ENCODE peak calls at places on chromosome 11, in four cellular contexts. G is CD8-positive, alpha-beta T cell; S is prostate gland; P is psoas muscle. N is an unnamed sample.
A peak's percentile ranks its signal among the peaks of the same experiment; 100 is the strongest.

GRCh38 chr11:108340958-108341357 is 118.1 kb downstream of the ATM start:
- DNase-seq in G (no peak), S (peak; percentile 8), P (no peak), N (no peak)

GRCh38 chr11:77047007-77047927 is 13.1 kb downstream of the B3GNT6 start:
- DNase-seq in G (peak; percentile 64), S (peak; percentile 87), P (no peak), N (peak; percentile 91)

GRCh38 chr11:110059706-110060430 is 33.3 kb upstream of the ZC3H12C start:
- DNase-seq in G (no peak), S (no peak), P (no peak), N (no peak)

GRCh38 chr11:113531575-113532451 is 56.6 kb upstream of the DRD2 start:
- DNase-seq in G (no peak), S (no peak), P (no peak), N (no peak)

GRCh38 chr11:134516529-134516928 is 104.5 kb upstream of the B3GAT1 start:
- DNase-seq in G (no peak), S (no peak), P (peak; percentile 30), N (no peak)

GRCh38 chr11:68467446-68467845 is 6.9 kb downstream of the PPP6R3 start:
- DNase-seq in G (no peak), S (no peak), P (no peak), N (no peak)

GRCh38 chr11:43503417-43503816 is 144.7 kb downstream of the TTC17 start:
- DNase-seq in G (no peak), S (no peak), P (no peak), N (no peak)

GRCh38 chr11:1844221-1845094 is 5.7 kb downstream of the TNNI2 start:
- DNase-seq in G (peak; percentile 39), S (no peak), P (peak; percentile 83), N (no peak)

GRCh38 chr11:115290479-115291390 is 213.5 kb downstream of the CADM1 start:
- DNase-seq in G (no peak), S (no peak), P (no peak), N (no peak)

GRCh38 chr11:63343130-63343529 is 26.5 kb upstream of the SLC22A9 start:
- DNase-seq in G (no peak), S (no peak), P (no peak), N (no peak)

GRCh38 chr11:68354181-68354872 is 41.9 kb downstream of the LRP5 start:
- DNase-seq in G (no peak), S (peak; percentile 91), P (peak; percentile 90), N (no peak)

GRCh38 chr11:64359712-64360402 is 895 bp downstream of the RPS6KA4 start:
- DNase-seq in G (no peak), S (no peak), P (no peak), N (no peak)

GRCh38 chr11:14249121-14249963 is 109.6 kb downstream of the RRAS2 start:
- DNase-seq in G (peak; percentile 60), S (peak; percentile 38), P (peak; percentile 75), N (peak; percentile 50)

GRCh38 chr11:9601041-9601875 is 27.8 kb downstream of the WEE1 start:
- DNase-seq in G (peak; percentile 28), S (no peak), P (peak; percentile 74), N (no peak)

GRCh38 chr11:83540112-83540675 is 254.0 kb upstream of the CCDC90B start:
- DNase-seq in G (no peak), S (no peak), P (no peak), N (no peak)

GRCh38 chr11:16871368-16871767 is 132.9 kb downstream of the C11orf58 start:
- DNase-seq in G (no peak), S (no peak), P (no peak), N (no peak)

GRCh38 chr11:19511413-19512183 is 201.0 kb upstream of the NAV2 start:
- DNase-seq in G (no peak), S (no peak), P (peak; percentile 71), N (no peak)

GRCh38 chr11:114553642-114554041 is 6.0 kb downstream of the NXPE1 start:
- DNase-seq in G (no peak), S (no peak), P (no peak), N (no peak)

GRCh38 chr11:95092549-95093324 is 3.1 kb downstream of the ENDOD1 start:
- DNase-seq in G (no peak), S (no peak), P (peak; percentile 55), N (no peak)

GRCh38 chr11:7759010-7759409 is 37.7 kb downstream of the OR5P2 start:
- DNase-seq in G (no peak), S (no peak), P (no peak), N (no peak)

GRCh38 chr11:86292912-86293606 is 9.0 kb upstream of the HIKESHI start:
- DNase-seq in G (no peak), S (no peak), P (no peak), N (no peak)

GRCh38 chr11:10703544-10703943 is 10.0 kb upstream of the IRAG1 start:
- DNase-seq in G (no peak), S (no peak), P (no peak), N (no peak)

GRCh38 chr11:289706-290620 is 1.0 kb downstream of the PGGHG start:
- DNase-seq in G (no peak), S (no peak), P (peak; percentile 56), N (no peak)

GRCh38 chr11:72696866-72697428 is 22.7 kb upstream of the PDE2A start:
- DNase-seq in G (no peak), S (no peak), P (peak; percentile 88), N (no peak)

GRCh38 chr11:76236092-76237026 is 30.1 kb upstream of the WNT11 start:
- DNase-seq in G (peak; percentile 26), S (peak; percentile 50), P (no peak), N (no peak)

GRCh38 chr11:130638048-130638447 is 189.6 kb downstream of the ADAMTS15 start:
- DNase-seq in G (no peak), S (no peak), P (no peak), N (no peak)

GRCh38 chr11:111336582-111337256 is 38.4 kb downstream of the POU2AF3 start:
- DNase-seq in G (no peak), S (no peak), P (no peak), N (no peak)

GRCh38 chr11:45209904-45210699 is 63.7 kb downstream of the PRDM11 start:
- DNase-seq in G (no peak), S (peak; percentile 78), P (peak; percentile 94), N (no peak)

GRCh38 chr11:78290293-78291176 is 101.8 kb downstream of the USP35 start:
- DNase-seq in G (no peak), S (no peak), P (no peak), N (no peak)

GRCh38 chr11:628056-628455 is 1.1 kb upstream of the SCT start:
- DNase-seq in G (no peak), S (no peak), P (peak; percentile 56), N (no peak)

GRCh38 chr11:10654211-10655150 is 39.1 kb downstream of the IRAG1 start:
- DNase-seq in G (peak; percentile 17), S (no peak), P (no peak), N (peak; percentile 43)

GRCh38 chr11:88480217-88480616 is 142.7 kb upstream of the CTSC start:
- DNase-seq in G (no peak), S (no peak), P (no peak), N (no peak)

GRCh38 chr11:120137187-120137610 is 714 bp downstream of the TRIM29 start:
- DNase-seq in G (no peak), S (peak; percentile 8), P (no peak), N (no peak)

GRCh38 chr11:43830928-43831440 is 49.6 kb upstream of the ALKBH3 start:
- DNase-seq in G (peak; percentile 1), S (no peak), P (peak; percentile 59), N (no peak)

GRCh38 chr11:12289667-12290476 is 87.5 kb upstream of the PARVA start:
- DNase-seq in G (no peak), S (peak; percentile 3), P (no peak), N (no peak)

GRCh38 chr11:15607361-15608036 is 492.8 kb downstream of the INSC start:
- DNase-seq in G (no peak), S (no peak), P (no peak), N (no peak)

GRCh38 chr11:22723257-22723656 is 56.8 kb downstream of the GAS2 start:
- DNase-seq in G (no peak), S (no peak), P (no peak), N (no peak)

GRCh38 chr11:73851046-73851764 is 25.4 kb downstream of the COA4 start:
- DNase-seq in G (no peak), S (no peak), P (no peak), N (no peak)
- H3K27ac ChIP-seq in G (no peak overlapping the region), S (no peak overlapping the region), P (no peak overlapping the region), N (no peak overlapping the region)

GRCh38 chr11:118503216-118503615 is 24.1 kb upstream of the TTC36 start:
- DNase-seq in G (no peak), S (no peak), P (no peak), N (no peak)
- H3K36me3 ChIP-seq in G (peaks cover 80% of the 10 kb centered on the region), S (peaks cover 8% of the 10 kb centered on the region), P (peaks cover 24% of the 10 kb centered on the region), N (peaks cover 57% of the 10 kb centered on the region)

GRCh38 chr11:2893935-2894334 is 8.4 kb upstream of the CDKN1C start:
- DNase-seq in G (no peak), S (no peak), P (no peak), N (no peak)

GRCh38 chr11:2892215-2893020 is 6.8 kb upstream of the CDKN1C start:
- DNase-seq in G (peak; percentile 53), S (no peak), P (no peak), N (no peak)

GRCh38 chr11:2891291-2891690 is 5.7 kb upstream of the CDKN1C start:
- DNase-seq in G (no peak), S (no peak), P (peak; percentile 40), N (no peak)

GRCh38 chr11:2891901-2892214 is 6.3 kb upstream of the CDKN1C start:
- DNase-seq in G (no peak), S (no peak), P (no peak), N (no peak)

DNA sequence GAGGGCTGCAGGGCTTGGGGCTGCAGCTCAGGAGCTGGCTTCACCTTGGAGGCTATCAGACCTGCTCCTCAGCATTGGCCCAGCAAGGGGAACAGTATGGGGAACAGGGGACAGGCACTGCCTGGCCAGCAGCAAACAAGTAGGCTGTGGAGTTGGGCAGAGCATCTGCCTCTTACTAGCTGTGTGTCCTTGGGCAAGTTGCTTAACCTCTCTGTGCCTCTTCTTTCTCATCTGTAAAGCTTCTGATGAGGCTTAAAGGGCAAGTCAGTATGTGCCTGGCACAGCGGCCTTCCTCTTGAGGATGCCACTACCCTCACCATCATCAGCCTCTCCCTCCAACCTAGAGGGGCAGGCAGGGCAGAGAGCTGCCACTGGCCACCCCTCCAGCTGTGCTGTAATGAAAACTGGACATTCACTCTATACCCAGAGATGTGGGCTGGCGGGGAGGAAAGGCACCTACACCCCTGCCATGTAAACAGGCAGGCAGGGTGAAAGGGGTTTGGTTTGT is 7.5 kb upstream of the CDKN1C start:
- DNase-seq in G (no peak), S (no peak), P (no peak), N (no peak)
- H3K4me3 ChIP-seq in G (peak overlapping the region; percentile 48), S (no peak overlapping the region), P (peak overlapping the region; percentile 52), N (no peak overlapping the region)

GRCh38 chr11:35391922-35392813 is 27.2 kb downstream of the SLC1A2 start:
- DNase-seq in G (peak; percentile 80), S (peak; percentile 68), P (peak; percentile 88), N (peak; percentile 48)
- H3K27ac ChIP-seq in G (no peak overlapping the region), S (peak overlapping the region; percentile 84), P (no peak overlapping the region), N (no peak overlapping the region)

GRCh38 chr11:47375020-47375419 is 3.3 kb downstream of the SPI1 start:
- DNase-seq in G (no peak), S (no peak), P (no peak), N (no peak)
- H3K36me3 ChIP-seq in G (no peaks in the 10 kb centered on the region), S (no peaks in the 10 kb centered on the region), P (no peaks in the 10 kb centered on the region), N (no peaks in the 10 kb centered on the region)